ENCODE peak calls at places on chromosomes 11 and 22, in ten cellular contexts. Q, P, U, T, L, C, B, Z, W and R are unnamed samples. For H3K4me1, the result is how much of the 10 kb centered on the place peaks cover.

GRCh38 chr11:35427158-35427557 is 7.8 kb upstream of the SLC1A2 start:
- DNase-seq in Q (peak), P (no peak), U (no peak), T (no peak), L (no peak), C (no peak), B (peak), Z (no peak), W (no peak), R (no peak)

GRCh38 chr22:26259510-26259909 is 90.2 kb downstream of the SEZ6L start:
- DNase-seq in Q (peak), P (peak), U (no peak), T (peak), L (peak), C (peak), B (peak), Z (no peak), W (no peak), R (peak)

GRCh38 chr22:43203471-43203981 is 16.6 kb upstream of the TTLL12 start:
- DNase-seq in Q (no peak), P (no peak), U (no peak), T (peak), L (no peak), C (peak), B (no peak), Z (peak), W (no peak), R (no peak)

GRCh38 chr22:31089101-31090100 is 8.3 kb downstream of the SMTN start:
- DNase-seq in Q (no peak), P (peak), U (peak), T (peak), L (peak), C (peak), B (no peak), Z (no peak), W (no peak), R (no peak)

GRCh38 chr11:28072321-28072720 is 35.6 kb downstream of the KIF18A start:
- DNase-seq in Q (peak), P (no peak), U (no peak), T (no peak), L (no peak), C (no peak), B (peak), Z (no peak), W (no peak), R (no peak)

GRCh38 chr11:83721286-83721685 is 435.1 kb upstream of the CCDC90B start:
- DNase-seq in Q (peak), P (no peak), U (no peak), T (peak), L (no peak), C (no peak), B (no peak), Z (no peak), W (no peak), R (no peak)

GRCh38 chr22:22210375-22210774 is 34.2 kb upstream of the VPREB1 start:
- DNase-seq in Q (peak), P (peak), U (no peak), T (no peak), L (peak), C (no peak), B (peak), Z (no peak), W (no peak), R (no peak)

GRCh38 chr11:67289651-67290479 is 762 bp downstream of the ANKRD13D start:
- DNase-seq in Q (no peak), P (no peak), U (peak), T (peak), L (peak), C (peak), B (no peak), Z (no peak), W (no peak), R (no peak)

GRCh38 chr22:48808038-48808960 is 1019.4 kb downstream of the BRD1 start:
- DNase-seq in Q (no peak), P (no peak), U (peak), T (no peak), L (no peak), C (no peak), B (no peak), Z (no peak), W (no peak), R (no peak)

GRCh38 chr11:16089481-16089880 is 266.9 kb downstream of the SOX6 start:
- DNase-seq in Q (no peak), P (no peak), U (no peak), T (no peak), L (no peak), C (no peak), B (no peak), Z (no peak), W (no peak), R (no peak)

GRCh38 chr11:17156283-17156682 is 51.5 kb downstream of the PIK3C2A start:
- DNase-seq in Q (no peak), P (no peak), U (no peak), T (no peak), L (no peak), C (no peak), B (no peak), Z (no peak), W (no peak), R (no peak)

GRCh38 chr22:27212617-27213177 is 555.3 kb downstream of the MIAT start:
- DNase-seq in Q (peak), P (peak), U (no peak), T (peak), L (peak), C (no peak), B (peak), Z (no peak), W (peak), R (peak)

GRCh38 chr11:76074178-76075112 is 131.9 kb downstream of the WNT11 start:
- DNase-seq in Q (peak), P (no peak), U (no peak), T (no peak), L (no peak), C (no peak), B (peak), Z (no peak), W (no peak), R (no peak)

GRCh38 chr11:65960824-65961266 is 689 bp upstream of the SART1 start:
- DNase-seq in Q (no peak), P (no peak), U (peak), T (no peak), L (no peak), C (no peak), B (no peak), Z (no peak), W (no peak), R (no peak)

GRCh38 chr11:31422703-31423102 is 53.0 kb downstream of the DNAJC24 start:
- DNase-seq in Q (no peak), P (no peak), U (no peak), T (no peak), L (no peak), C (no peak), B (no peak), Z (no peak), W (no peak), R (no peak)

GRCh38 chr22:19178065-19178658 is 374 bp downstream of the SLC25A1 start:
- DNase-seq in Q (peak), P (peak), U (peak), T (peak), L (no peak), C (peak), B (no peak), Z (peak), W (no peak), R (peak)

GRCh38 chr22:35731321-35731720 is 13.6 kb downstream of the APOL5 start:
- DNase-seq in Q (no peak), P (no peak), U (no peak), T (no peak), L (no peak), C (no peak), B (no peak), Z (no peak), W (no peak), R (no peak)

GRCh38 chr11:66710384-66710930 is 18.6 kb downstream of the SPTBN2 start:
- DNase-seq in Q (no peak), P (no peak), U (no peak), T (no peak), L (no peak), C (no peak), B (no peak), Z (no peak), W (no peak), R (no peak)

GRCh38 chr11:67277231-67277961 is 11.1 kb downstream of the GRK2 start:
- DNase-seq in Q (peak), P (no peak), U (peak), T (peak), L (no peak), C (peak), B (no peak), Z (peak), W (peak), R (peak)

GRCh38 chr11:64520013-64520412 is 71.0 kb upstream of the SLC22A12 start:
- DNase-seq in Q (no peak), P (no peak), U (no peak), T (no peak), L (no peak), C (no peak), B (no peak), Z (peak), W (no peak), R (no peak)

GRCh38 chr22:40334060-40334459 is 12.2 kb upstream of the ADSL start:
- DNase-seq in Q (no peak), P (no peak), U (no peak), T (no peak), L (no peak), C (no peak), B (no peak), Z (no peak), W (no peak), R (no peak)

GRCh38 chr11:12746593-12747097 is 72.4 kb downstream of the TEAD1 start:
- DNase-seq in Q (peak), P (peak), U (no peak), T (no peak), L (peak), C (peak), B (peak), Z (no peak), W (no peak), R (no peak)

GRCh38 chr11:76496174-76496573 is 51.4 kb downstream of the EMSY start:
- DNase-seq in Q (no peak), P (no peak), U (no peak), T (no peak), L (no peak), C (no peak), B (no peak), Z (no peak), W (no peak), R (no peak)

GRCh38 chr11:78991681-78992080 is 417.0 kb upstream of the NARS2 start:
- DNase-seq in Q (no peak), P (no peak), U (no peak), T (no peak), L (no peak), C (no peak), B (no peak), Z (no peak), W (no peak), R (no peak)

GRCh38 chr11:134275534-134276395 is at the start of gene GLB1L3:
- DNase-seq in Q (no peak), P (peak), U (peak), T (no peak), L (peak), C (peak), B (no peak), Z (peak), W (no peak), R (no peak)

GRCh38 chr22:31289335-31289734 is 3.0 kb downstream of the PIK3IP1 start:
- DNase-seq in Q (no peak), P (no peak), U (peak), T (no peak), L (no peak), C (no peak), B (no peak), Z (no peak), W (no peak), R (peak)

GRCh38 chr22:42553475-42554361 is at the start of gene SERHL2:
- DNase-seq in Q (peak), P (peak), U (peak), T (peak), L (peak), C (peak), B (peak), Z (peak), W (peak), R (peak)

GRCh38 chr22:40855104-40855959 is 1.1 kb downstream of the ST13 start:
- DNase-seq in Q (no peak), P (peak), U (no peak), T (peak), L (no peak), C (peak), B (no peak), Z (no peak), W (no peak), R (peak)

GRCh38 chr11:47518212-47518959 is 34.5 kb downstream of the CELF1 start:
- DNase-seq in Q (no peak), P (no peak), U (no peak), T (no peak), L (no peak), C (no peak), B (no peak), Z (no peak), W (no peak), R (no peak)

GRCh38 chr22:44057411-44057987 is 33.4 kb downstream of the PARVB start:
- DNase-seq in Q (no peak), P (peak), U (no peak), T (peak), L (no peak), C (no peak), B (no peak), Z (no peak), W (no peak), R (no peak)

GRCh38 chr11:128022007-128022368 is 565.4 kb downstream of the ETS1 start:
- DNase-seq in Q (peak), P (no peak), U (no peak), T (no peak), L (no peak), C (no peak), B (peak), Z (no peak), W (no peak), R (no peak)

GRCh38 chr22:20672082-20672424 is 101.9 kb upstream of the SERPIND1 start:
- DNase-seq in Q (no peak), P (no peak), U (no peak), T (no peak), L (no peak), C (no peak), B (no peak), Z (no peak), W (no peak), R (no peak)

GRCh38 chr11:95375881-95376280 is 144.9 kb upstream of the SESN3 start:
- DNase-seq in Q (peak), P (peak), U (no peak), T (no peak), L (no peak), C (no peak), B (peak), Z (no peak), W (no peak), R (no peak)

GRCh38 chr11:29217901-29218300 is 798.9 kb downstream of the KCNA4 start:
- DNase-seq in Q (no peak), P (no peak), U (no peak), T (no peak), L (no peak), C (no peak), B (no peak), Z (no peak), W (no peak), R (no peak)

GRCh38 chr11:104105155-104105554 is 58.8 kb downstream of the PDGFD start:
- DNase-seq in Q (peak), P (no peak), U (no peak), T (no peak), L (no peak), C (no peak), B (no peak), Z (no peak), W (no peak), R (no peak)

GRCh38 chr11:93583490-93583889 is 40.3 kb upstream of the SMCO4 start:
- DNase-seq in Q (no peak), P (no peak), U (no peak), T (no peak), L (no peak), C (no peak), B (no peak), Z (no peak), W (no peak), R (peak)

DNA sequence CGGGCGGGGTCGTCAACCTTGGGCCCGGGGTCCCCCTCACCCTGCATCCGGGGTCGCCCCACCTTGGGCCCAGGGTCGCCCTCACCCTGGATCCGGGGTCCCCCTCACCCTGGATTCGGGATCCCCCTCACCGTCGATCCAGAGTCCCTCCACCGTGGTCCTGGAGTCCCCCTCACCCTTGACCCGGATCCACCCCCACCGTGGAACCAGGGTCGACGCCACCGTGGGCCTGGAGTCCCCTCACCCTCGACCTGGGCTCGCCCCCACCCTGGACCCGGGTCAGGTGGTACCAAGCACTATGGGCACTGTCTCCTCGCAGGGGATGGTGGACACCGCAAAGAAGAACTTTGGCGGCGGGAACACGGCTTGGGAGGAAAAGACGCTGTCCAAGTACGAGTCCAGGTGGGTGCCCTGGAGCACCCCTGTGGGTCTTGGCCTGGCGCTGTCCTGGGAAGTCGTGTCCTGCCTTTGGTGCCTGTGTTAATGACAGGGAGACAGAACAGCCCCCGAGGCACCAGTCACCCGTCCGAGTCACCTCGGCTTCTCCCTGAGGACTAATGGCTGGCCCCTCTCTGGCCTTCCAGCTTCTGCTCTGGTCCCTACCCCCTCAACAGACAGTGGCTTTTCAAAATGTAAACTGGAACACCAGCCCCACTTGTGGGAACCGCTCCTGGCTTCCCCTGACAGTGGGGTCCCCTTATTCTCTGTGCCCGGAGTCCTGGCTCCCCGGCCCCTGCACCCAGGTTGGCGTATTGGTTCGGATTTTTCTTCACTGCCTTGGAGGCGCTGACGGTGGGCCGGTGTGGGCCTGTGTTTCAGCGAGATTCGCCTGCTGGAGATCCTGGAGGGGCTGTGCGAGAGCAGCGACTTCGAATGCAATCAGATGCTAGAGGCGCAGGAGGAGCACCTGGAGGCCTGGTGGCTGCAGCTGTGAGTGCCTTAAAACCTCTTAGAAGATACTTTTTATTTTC is 762 bp downstream of the CRELD2 start:
- DNase-seq in Q (no peak), P (no peak), U (peak), T (no peak), L (no peak), C (no peak), B (no peak), Z (no peak), W (no peak), R (no peak)
- H3K4me3 ChIP-seq in Q (peak), P (peak), U (peak), T (peak), L (peak), C (peak), B (peak), Z (peak), W (peak), R (peak)

DNA sequence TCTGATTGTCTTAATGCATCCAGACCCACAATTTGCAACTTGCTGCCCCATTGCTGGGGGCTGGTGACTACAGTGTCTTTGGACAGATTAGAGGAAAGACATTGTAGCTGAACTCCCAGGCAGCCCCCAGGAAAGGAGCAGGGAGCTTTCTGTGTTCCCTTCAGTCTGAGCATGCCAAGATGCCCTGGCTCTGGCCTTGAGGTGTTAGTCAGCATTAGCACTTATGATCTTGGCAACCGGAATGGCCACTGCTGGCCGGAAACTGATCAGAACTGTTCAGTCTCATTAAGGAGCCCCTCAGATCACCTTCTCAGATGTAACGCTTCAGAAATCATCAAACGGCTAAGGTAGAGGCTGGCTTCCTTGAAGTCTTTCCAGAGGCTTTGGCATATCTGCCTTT is 195.2 kb downstream of the NAV2 start:
- DNase-seq in Q (no peak), P (no peak), U (no peak), T (peak), L (no peak), C (no peak), B (no peak), Z (no peak), W (no peak), R (no peak)
- H3K4me1 ChIP-seq in Q (under half), P (under half), U (under half), T (under half), L (under half), C (under half), B (under half), Z (under half), W (under half), R (under half)

GRCh38 chr22:46970411-46971123 is 208.1 kb downstream of the TBC1D22A start:
- DNase-seq in Q (no peak), P (no peak), U (no peak), T (no peak), L (no peak), C (peak), B (no peak), Z (no peak), W (no peak), R (no peak)
- H3K4me3 ChIP-seq in Q (no peak), P (no peak), U (no peak), T (no peak), L (no peak), C (no peak), B (no peak), Z (no peak), W (no peak), R (no peak)

GRCh38 chr11:109309153-109309552 is 112.8 kb upstream of the C11orf87 start:
- DNase-seq in Q (no peak), P (peak), U (no peak), T (no peak), L (no peak), C (no peak), B (peak), Z (no peak), W (no peak), R (no peak)
- H3K4me1 ChIP-seq in Q (under half), P (under half), U (under half), T (under half), L (under half), C (under half), B (under half), Z (under half), W (under half), R (under half)

GRCh38 chr22:24201681-24202590 is 20.6 kb downstream of the SUSD2 start:
- DNase-seq in Q (peak), P (no peak), U (no peak), T (no peak), L (peak), C (no peak), B (peak), Z (no peak), W (no peak), R (no peak)

GRCh38 chr22:24209016-24209415 is 27.7 kb downstream of the SUSD2 start:
- DNase-seq in Q (peak), P (no peak), U (no peak), T (no peak), L (no peak), C (no peak), B (no peak), Z (no peak), W (no peak), R (no peak)

GRCh38 chr22:24205438-24206189 is 24.3 kb downstream of the SUSD2 start:
- DNase-seq in Q (no peak), P (no peak), U (no peak), T (no peak), L (no peak), C (no peak), B (no peak), Z (no peak), W (no peak), R (no peak)

GRCh38 chr22:24208012-24208749 is 26.9 kb downstream of the SUSD2 start:
- DNase-seq in Q (peak), P (peak), U (no peak), T (peak), L (peak), C (no peak), B (peak), Z (no peak), W (no peak), R (peak)

DNA sequence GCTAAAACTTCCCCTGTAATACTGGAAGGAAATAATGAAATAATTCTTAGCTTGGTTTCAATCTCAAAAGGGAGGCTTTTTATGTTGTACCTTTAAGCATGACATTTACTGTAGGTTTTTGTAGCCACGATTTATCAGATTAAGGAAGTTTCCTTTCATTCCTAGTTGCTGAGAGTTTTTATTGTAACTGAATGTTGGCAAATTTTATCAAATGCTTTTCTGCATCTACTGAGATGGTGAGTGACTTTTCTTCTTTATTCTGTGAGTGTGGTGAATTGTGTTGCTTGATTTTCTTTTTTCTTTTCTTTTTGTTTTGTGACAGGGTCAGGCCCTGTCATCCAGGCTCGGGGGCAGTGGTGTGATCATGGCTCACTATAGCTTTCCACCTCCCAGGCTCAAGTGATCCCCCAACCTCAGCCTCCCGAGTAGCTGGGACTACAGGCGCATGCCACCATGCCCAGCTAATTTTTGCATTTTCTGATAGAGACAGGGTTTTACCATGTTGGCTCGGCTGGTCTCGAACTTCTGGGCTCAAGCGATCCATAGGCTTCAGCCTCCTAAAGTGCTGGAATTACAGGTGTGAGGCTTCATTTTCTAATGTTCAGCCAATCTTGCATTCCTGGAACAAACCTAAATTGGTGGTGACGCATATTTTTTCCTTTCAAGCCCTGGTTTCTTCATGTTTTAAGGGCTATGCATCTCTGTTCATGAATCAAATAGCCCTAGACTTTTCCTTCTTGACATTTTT is 26.2 kb downstream of the SUSD2 start:
- DNase-seq in Q (no peak), P (no peak), U (no peak), T (no peak), L (no peak), C (no peak), B (peak), Z (no peak), W (no peak), R (no peak)
- H3K4me3 ChIP-seq in Q (no peak), P (no peak), U (no peak), T (no peak), L (no peak), C (no peak), B (no peak), Z (no peak), W (no peak), R (no peak)